ENCODE peak calls at places on chromosomes 4 and X, in five cellular contexts. N is CD4-positive, alpha-beta T cell; U is iPS DF 6.9; V is activated CD8-positive, alpha-beta memory T cell treated with anti-CD3 and anti-CD28 coated beads for 1 hour; P is GM12864. F is an unnamed sample.

GRCh38 chrX:22603060-22603459 is 330.3 kb downstream of the CBLL2 start:
- DNase-seq in U (no peak), N (no peak), V (no peak), P (no peak), F (no peak)

GRCh38 chr4:5685296-5685695 is 23.1 kb downstream of the EVC2 start:
- DNase-seq in U (no peak), P (no peak), N (no peak), V (no peak), F (no peak)

GRCh38 chr4:108601517-108601916 is 18.9 kb upstream of the RPL34 start:
- DNase-seq in U (no peak), V (no peak), N (no peak), P (no peak), F (no peak)

GRCh38 chrX:85569096-85569495 is 189.6 kb upstream of the POF1B start:
- DNase-seq in N (no peak), V (no peak), P (no peak), U (no peak), F (no peak)

GRCh38 chr4:181661090-181661489 is 582.1 kb upstream of the TENM3 start:
- DNase-seq in N (no peak), V (no peak), U (no peak), P (no peak), F (no peak)

GRCh38 chr4:10115657-10116624 is 658 bp downstream of the WDR1 start:
- DNase-seq in P (no peak), N (peak), U (no peak), V (no peak), F (peak)

GRCh38 chrX:10755477-10756334 is 135.3 kb upstream of the MID1 start:
- DNase-seq in N (no peak), P (no peak), V (no peak), U (peak), F (no peak)

GRCh38 chr4:80183196-80184052 is 13.9 kb upstream of the PRDM8 start:
- DNase-seq in N (peak), P (no peak), V (no peak), U (no peak), F (no peak)

GRCh38 chrX:9690046-9690445 is 75.6 kb downstream of the GPR143 start:
- DNase-seq in P (no peak), N (no peak), V (no peak), U (no peak), F (no peak)

F was measured in esophagus squamous epithelium.